ENCODE peak calls at places on chromosomes 12 and 14, in four cellular contexts. D is AG09309, I is OCI-LY7, Z is testis. H is an unnamed sample.

GRCh38 chr12:76206677-76207072 is 122.2 kb upstream of the NAP1L1 start:
- DNase-seq in D (no peak), I (no peak), Z (no peak), H (no peak)

GRCh38 chr12:1544991-1545700 is 49.2 kb downstream of the FBXL14 start:
- DNase-seq in D (no peak), I (peak; percentile 30), Z (no peak), H (peak; percentile 65)

GRCh38 chr12:102631274-102631673 is 150.9 kb upstream of the IGF1 start:
- DNase-seq in I (no peak), Z (no peak), D (peak; percentile 44), H (peak; percentile 51)

GRCh38 chr14:102993523-102993922 is 63.8 kb downstream of the CDC42BPB start:
- DNase-seq in Z (no peak), D (peak; percentile 27), I (no peak), H (peak; percentile 55)

GRCh38 chr12:102461501-102461900 is 18.9 kb downstream of the IGF1 start:
- DNase-seq in I (no peak), Z (no peak), D (no peak), H (no peak)

GRCh38 chr12:12975322-12976077 is 23.5 kb upstream of the GPRC5D start:
- DNase-seq in Z (no peak), D (no peak), I (peak; percentile 22), H (peak; percentile 59)

GRCh38 chr12:31897791-31898503 is 61.3 kb upstream of the RESF1 start:
- DNase-seq in Z (peak; percentile 69), I (peak; percentile 32), D (no peak), H (peak; percentile 53)

GRCh38 chr14:74038015-74038859 is 19.1 kb downstream of the BBOF1 start:
- DNase-seq in D (no peak), I (peak; percentile 65), Z (no peak), H (peak; percentile 78)

DNA sequence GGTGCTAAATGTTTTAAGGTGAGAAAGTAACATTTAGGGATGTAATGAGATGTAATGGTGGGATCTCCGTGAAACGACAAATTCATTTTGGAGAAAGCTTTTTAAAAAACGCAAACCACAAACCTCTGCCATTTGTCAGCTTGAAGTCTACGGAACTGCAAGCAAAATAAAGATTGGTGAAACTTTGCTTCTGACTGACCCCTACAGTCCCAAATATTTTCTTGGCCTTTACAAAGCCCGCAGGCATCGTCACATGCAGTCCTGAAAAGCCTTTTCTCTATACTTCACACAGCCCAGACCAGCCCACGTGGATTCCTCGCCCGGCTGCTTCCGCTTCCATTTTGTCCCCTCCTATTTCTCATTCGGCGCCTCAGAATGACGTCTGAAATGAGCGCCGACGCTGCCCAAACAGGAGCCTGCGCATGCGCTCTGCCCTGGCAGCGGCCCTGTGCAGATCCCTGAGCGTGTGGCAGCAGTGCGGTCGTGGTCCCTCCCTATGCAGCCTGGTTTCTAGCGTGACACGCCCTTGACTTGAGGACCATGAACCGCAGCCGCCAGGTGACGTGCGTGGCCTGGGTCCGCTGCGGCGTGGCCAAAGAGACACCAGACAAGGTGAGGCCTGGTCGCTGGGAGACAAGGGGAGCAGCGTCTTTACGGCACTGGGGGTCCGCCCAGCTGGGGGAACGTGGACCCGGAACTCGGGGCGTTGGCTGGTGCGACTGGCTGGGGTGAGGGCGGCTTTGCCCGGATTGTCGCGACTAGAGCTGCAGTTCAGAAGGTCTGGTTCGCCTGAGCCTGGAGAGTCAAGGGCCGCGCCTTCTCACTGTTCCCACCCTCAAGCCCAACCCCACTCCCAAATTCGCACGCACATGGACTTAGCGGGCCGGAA is at the start of gene PWP1:
- DNase-seq in Z (peak; percentile 97), D (peak; percentile 77), I (peak; percentile 97), H (peak; percentile 96)
- TF ChIP-seq CTCF in Z (peak; percentile 11), D (no peak), I (no peak), H (no peak)

GRCh38 chr12:81077329-81077685 is 572 bp upstream of the ACSS3 start:
- DNase-seq in D (no peak), I (no peak), Z (peak; percentile 60), H (no peak)
- H3K4me3 ChIP-seq in D (peak overlapping the region; percentile 67), I (no peak overlapping the region), Z (peak overlapping the region; percentile 63), H (peak overlapping the region; percentile 49)

GRCh38 chr14:77074969-77075368 is 23.1 kb upstream of the CIPC start:
- DNase-seq in I (no peak), Z (no peak), D (no peak), H (no peak)
- TF ChIP-seq CTCF in I (no peak), Z (no peak), D (no peak), H (no peak)

GRCh38 chr14:71060795-71061455 is 153.7 kb downstream of the PCNX1 start:
- DNase-seq in Z (no peak), I (no peak), D (no peak), H (peak; percentile 62)

GRCh38 chr14:71061458-71061857 is 154.2 kb downstream of the PCNX1 start:
- DNase-seq in Z (no peak), D (no peak), I (no peak), H (peak; percentile 33)

GRCh38 chr14:71062581-71063303 is 155.5 kb downstream of the PCNX1 start:
- DNase-seq in D (no peak), I (no peak), Z (no peak), H (peak; percentile 16)

GRCh38 chr14:71060274-71060673 is 153.0 kb downstream of the PCNX1 start:
- DNase-seq in D (no peak), Z (no peak), I (no peak), H (no peak)

GRCh38 chr14:71063351-71063750 is 156.1 kb downstream of the PCNX1 start:
- DNase-seq in Z (no peak), D (no peak), I (no peak), H (no peak)
- H3K4me3 ChIP-seq in Z (no peak overlapping the region), D (no peak overlapping the region), I (no peak overlapping the region), H (no peak overlapping the region)

GRCh38 chr12:73506611-73507010 is 1031.0 kb upstream of the ATXN7L3B start:
- DNase-seq in D (no peak), I (no peak), Z (no peak), H (no peak)
- TF ChIP-seq CTCF in D (no peak), I (no peak), Z (no peak), H (no peak)

GRCh38 chr12:14450479-14450878 is 85.0 kb downstream of the ATF7IP start:
- DNase-seq in I (no peak), Z (no peak), D (no peak), H (no peak)
- H3K4me3 ChIP-seq in I (no peak overlapping the region), Z (no peak overlapping the region), D (no peak overlapping the region), H (no peak overlapping the region)

GRCh38 chr12:20946732-20947131 is 136.2 kb downstream of the SLCO1B3 start:
- DNase-seq in D (no peak), I (peak; percentile 42), Z (peak; percentile 54), H (peak; percentile 10)

DNA sequence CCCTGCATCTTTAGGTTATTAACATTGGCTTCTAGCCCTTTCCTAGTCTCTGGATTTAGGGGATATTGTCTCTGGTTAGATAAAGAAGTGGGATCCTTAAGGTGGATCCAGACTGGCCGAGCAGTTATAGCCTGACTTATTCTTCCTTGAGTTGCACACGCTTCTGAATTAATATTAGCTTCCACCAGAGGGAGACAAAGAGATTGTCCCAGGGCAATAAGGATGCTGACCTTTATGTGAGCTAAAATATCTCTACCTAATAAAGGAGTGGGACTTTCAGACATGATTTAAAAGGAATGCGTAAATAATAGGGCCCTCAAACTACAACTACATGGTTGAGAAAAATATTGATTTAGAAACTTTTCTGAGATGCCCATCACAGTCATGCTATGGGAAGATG is 139.7 kb downstream of the SLCO1B3 start:
- DNase-seq in I (peak; percentile 35), Z (no peak), D (no peak), H (peak; percentile 37)
- TF ChIP-seq CTCF in I (peak; percentile 81), Z (peak; percentile 28), D (peak; percentile 34), H (peak; percentile 45)

GRCh38 chr12:57936513-57936883 is 4.9 kb upstream of the ATP23 start:
- DNase-seq in Z (no peak), I (no peak), D (no peak), H (no peak)
- H3K4me3 ChIP-seq in Z (peak overlapping the region; percentile 80), I (peak overlapping the region; percentile 77), D (peak overlapping the region; percentile 61), H (peak overlapping the region; percentile 81)

H was measured in fibroblast of pulmonary artery.